ENCODE peak calls at places on chromosomes 6 and 20, in ten cellular contexts. One of them, this sample, is unnamed.

GRCh38 chr20:39789411-39789810 is 827.3 kb downstream of the DHX35 start:
- DNase-seq in fibroblast of mammary gland: peak
- DNase-seq in MM.1S: no peak
- DNase-seq in AG04450: no peak
- DNase-seq in progenitor cell of endocrine pancreas: no peak
- DNase-seq in endothelial cell: no peak
- DNase-seq in ovary: no peak
- DNase-seq in epithelial cell of esophagus: peak
- DNase-seq in CD4-positive, alpha-beta T cell: no peak
- DNase-seq in tibial nerve: no peak
- DNase-seq in this sample: no peak

GRCh38 chr20:38085031-38085430 is 51.5 kb downstream of the RPRD1B start:
- DNase-seq in MM.1S: no peak
- DNase-seq in AG04450: no peak
- DNase-seq in progenitor cell of endocrine pancreas: no peak
- DNase-seq in endothelial cell: no peak
- DNase-seq in CD4-positive, alpha-beta T cell: no peak
- DNase-seq in fibroblast of mammary gland: no peak
- DNase-seq in ovary: no peak
- DNase-seq in tibial nerve: no peak
- DNase-seq in epithelial cell of esophagus: no peak
- DNase-seq in this sample: no peak

GRCh38 chr20:17505664-17506517 is 25.3 kb downstream of the BFSP1 start:
- DNase-seq in CD4-positive, alpha-beta T cell: no peak
- DNase-seq in endothelial cell: no peak
- DNase-seq in ovary: peak
- DNase-seq in fibroblast of mammary gland: peak
- DNase-seq in progenitor cell of endocrine pancreas: no peak
- DNase-seq in tibial nerve: no peak
- DNase-seq in epithelial cell of esophagus: peak
- DNase-seq in AG04450: no peak
- DNase-seq in MM.1S: no peak
- DNase-seq in this sample: no peak

GRCh38 chr20:39935921-39936320 is 753.1 kb downstream of the MAFB start:
- DNase-seq in ovary: no peak
- DNase-seq in AG04450: no peak
- DNase-seq in progenitor cell of endocrine pancreas: no peak
- DNase-seq in epithelial cell of esophagus: peak
- DNase-seq in MM.1S: no peak
- DNase-seq in tibial nerve: no peak
- DNase-seq in fibroblast of mammary gland: peak
- DNase-seq in CD4-positive, alpha-beta T cell: no peak
- DNase-seq in endothelial cell: no peak
- DNase-seq in this sample: no peak

GRCh38 chr6:14468656-14469321 is 351.2 kb downstream of the CD83 start:
- DNase-seq in epithelial cell of esophagus: no peak
- DNase-seq in ovary: no peak
- DNase-seq in MM.1S: no peak
- DNase-seq in tibial nerve: no peak
- DNase-seq in endothelial cell: no peak
- DNase-seq in fibroblast of mammary gland: peak
- DNase-seq in AG04450: no peak
- DNase-seq in progenitor cell of endocrine pancreas: no peak
- DNase-seq in CD4-positive, alpha-beta T cell: no peak
- DNase-seq in this sample: no peak

GRCh38 chr6:162712694-162713093 is 14.9 kb downstream of the PRKN start:
- DNase-seq in tibial nerve: no peak
- DNase-seq in fibroblast of mammary gland: no peak
- DNase-seq in MM.1S: no peak
- DNase-seq in ovary: no peak
- DNase-seq in CD4-positive, alpha-beta T cell: no peak
- DNase-seq in progenitor cell of endocrine pancreas: no peak
- DNase-seq in endothelial cell: no peak
- DNase-seq in epithelial cell of esophagus: no peak
- DNase-seq in AG04450: no peak
- DNase-seq in this sample: no peak

GRCh38 chr20:47228654-47229053 is 127.8 kb downstream of the ZMYND8 start:
- DNase-seq in ovary: no peak
- DNase-seq in endothelial cell: no peak
- DNase-seq in epithelial cell of esophagus: no peak
- DNase-seq in progenitor cell of endocrine pancreas: no peak
- DNase-seq in AG04450: no peak
- DNase-seq in CD4-positive, alpha-beta T cell: no peak
- DNase-seq in fibroblast of mammary gland: no peak
- DNase-seq in tibial nerve: no peak
- DNase-seq in MM.1S: no peak
- DNase-seq in this sample: no peak

GRCh38 chr20:63434599-63435378 is 37.7 kb downstream of the KCNQ2 start:
- DNase-seq in epithelial cell of esophagus: peak
- DNase-seq in fibroblast of mammary gland: peak
- DNase-seq in endothelial cell: peak
- DNase-seq in AG04450: no peak
- DNase-seq in ovary: no peak
- DNase-seq in MM.1S: peak
- DNase-seq in progenitor cell of endocrine pancreas: peak
- DNase-seq in tibial nerve: peak
- DNase-seq in CD4-positive, alpha-beta T cell: peak
- DNase-seq in this sample: peak

GRCh38 chr20:34874094-34874654 is 1.5 kb upstream of the GGT7 start:
- DNase-seq in endothelial cell: peak
- DNase-seq in CD4-positive, alpha-beta T cell: peak
- DNase-seq in ovary: peak
- DNase-seq in fibroblast of mammary gland: peak
- DNase-seq in MM.1S: peak
- DNase-seq in progenitor cell of endocrine pancreas: peak
- DNase-seq in epithelial cell of esophagus: peak
- DNase-seq in AG04450: peak
- DNase-seq in tibial nerve: peak
- DNase-seq in this sample: no peak

GRCh38 chr6:33950891-33951889 is 147.4 kb upstream of the MLN start:
- DNase-seq in AG04450: no peak
- DNase-seq in CD4-positive, alpha-beta T cell: no peak
- DNase-seq in tibial nerve: no peak
- DNase-seq in progenitor cell of endocrine pancreas: no peak
- DNase-seq in endothelial cell: no peak
- DNase-seq in epithelial cell of esophagus: no peak
- DNase-seq in MM.1S: no peak
- DNase-seq in fibroblast of mammary gland: no peak
- DNase-seq in ovary: no peak
- DNase-seq in this sample: no peak

GRCh38 chr6:467111-467510 is 75.6 kb downstream of the IRF4 start:
- DNase-seq in AG04450: no peak
- DNase-seq in fibroblast of mammary gland: no peak
- DNase-seq in CD4-positive, alpha-beta T cell: no peak
- DNase-seq in progenitor cell of endocrine pancreas: no peak
- DNase-seq in endothelial cell: no peak
- DNase-seq in tibial nerve: no peak
- DNase-seq in ovary: no peak
- DNase-seq in epithelial cell of esophagus: no peak
- DNase-seq in MM.1S: no peak
- DNase-seq in this sample: no peak

GRCh38 chr6:157198425-157199279 is 124.7 kb downstream of the TMEM242 start:
- DNase-seq in AG04450: no peak
- DNase-seq in endothelial cell: no peak
- DNase-seq in progenitor cell of endocrine pancreas: no peak
- DNase-seq in ovary: peak
- DNase-seq in tibial nerve: peak
- DNase-seq in CD4-positive, alpha-beta T cell: no peak
- DNase-seq in MM.1S: no peak
- DNase-seq in fibroblast of mammary gland: no peak
- DNase-seq in epithelial cell of esophagus: peak
- DNase-seq in this sample: no peak

GRCh38 chr20:16476032-16476431 is 97.2 kb downstream of the KIF16B start:
- DNase-seq in endothelial cell: no peak
- DNase-seq in fibroblast of mammary gland: peak
- DNase-seq in ovary: no peak
- DNase-seq in epithelial cell of esophagus: peak
- DNase-seq in CD4-positive, alpha-beta T cell: no peak
- DNase-seq in AG04450: no peak
- DNase-seq in progenitor cell of endocrine pancreas: no peak
- DNase-seq in MM.1S: peak
- DNase-seq in tibial nerve: no peak
- DNase-seq in this sample: no peak

GRCh38 chr6:38935051-38935450 is 113.5 kb upstream of the GLP1R start:
- DNase-seq in fibroblast of mammary gland: no peak
- DNase-seq in MM.1S: no peak
- DNase-seq in AG04450: no peak
- DNase-seq in endothelial cell: no peak
- DNase-seq in CD4-positive, alpha-beta T cell: no peak
- DNase-seq in tibial nerve: no peak
- DNase-seq in progenitor cell of endocrine pancreas: no peak
- DNase-seq in epithelial cell of esophagus: no peak
- DNase-seq in ovary: no peak
- DNase-seq in this sample: no peak

GRCh38 chr6:166007349-166008263 is 160.0 kb downstream of the TBXT start:
- DNase-seq in epithelial cell of esophagus: no peak
- DNase-seq in fibroblast of mammary gland: peak
- DNase-seq in tibial nerve: peak
- DNase-seq in CD4-positive, alpha-beta T cell: no peak
- DNase-seq in MM.1S: no peak
- DNase-seq in ovary: peak
- DNase-seq in AG04450: no peak
- DNase-seq in progenitor cell of endocrine pancreas: no peak
- DNase-seq in endothelial cell: no peak
- DNase-seq in this sample: no peak

GRCh38 chr20:33336375-33336774 is 53.4 kb downstream of the BPIFB1 start:
- DNase-seq in endothelial cell: no peak
- DNase-seq in fibroblast of mammary gland: no peak
- DNase-seq in progenitor cell of endocrine pancreas: no peak
- DNase-seq in epithelial cell of esophagus: no peak
- DNase-seq in ovary: no peak
- DNase-seq in tibial nerve: no peak
- DNase-seq in CD4-positive, alpha-beta T cell: no peak
- DNase-seq in AG04450: no peak
- DNase-seq in MM.1S: no peak
- DNase-seq in this sample: no peak

GRCh38 chr20:36435799-36436541 is 105.3 kb upstream of the MYL9 start:
- DNase-seq in epithelial cell of esophagus: peak
- DNase-seq in CD4-positive, alpha-beta T cell: peak
- DNase-seq in endothelial cell: peak
- DNase-seq in ovary: peak
- DNase-seq in AG04450: no peak
- DNase-seq in progenitor cell of endocrine pancreas: peak
- DNase-seq in MM.1S: no peak
- DNase-seq in fibroblast of mammary gland: peak
- DNase-seq in tibial nerve: peak
- DNase-seq in this sample: no peak

GRCh38 chr6:89357390-89357789 is 4.9 kb upstream of the UBE2J1 start:
- DNase-seq in endothelial cell: no peak
- DNase-seq in AG04450: no peak
- DNase-seq in progenitor cell of endocrine pancreas: no peak
- DNase-seq in CD4-positive, alpha-beta T cell: no peak
- DNase-seq in ovary: no peak
- DNase-seq in fibroblast of mammary gland: no peak
- DNase-seq in MM.1S: peak
- DNase-seq in epithelial cell of esophagus: no peak
- DNase-seq in tibial nerve: no peak
- DNase-seq in this sample: no peak

DNA sequence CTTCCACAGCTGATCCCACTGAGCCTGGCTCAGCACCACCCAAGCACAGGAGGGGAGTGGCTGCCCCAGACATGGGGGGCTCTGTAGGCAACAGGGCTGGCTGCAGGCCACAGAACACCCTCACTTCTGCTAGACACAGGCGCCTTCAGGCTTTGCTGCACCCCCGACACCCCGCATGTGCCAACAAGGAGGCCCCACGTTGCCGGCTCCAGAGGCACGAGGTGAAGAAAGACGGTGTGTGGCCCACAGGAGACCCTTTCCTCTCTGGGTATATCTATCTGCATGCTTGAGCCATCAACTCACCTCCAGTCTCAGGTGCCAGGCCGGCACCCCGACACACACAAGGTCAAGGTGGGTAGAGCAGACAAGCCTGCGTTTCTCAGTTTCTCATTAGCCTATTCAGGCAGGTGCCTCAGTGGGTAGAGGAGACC is 158.3 kb downstream of the DLL1 start:
- DNase-seq in epithelial cell of esophagus: no peak
- DNase-seq in tibial nerve: no peak
- DNase-seq in ovary: no peak
- DNase-seq in AG04450: no peak
- DNase-seq in progenitor cell of endocrine pancreas: no peak
- DNase-seq in fibroblast of mammary gland: no peak
- DNase-seq in endothelial cell: no peak
- DNase-seq in MM.1S: no peak
- DNase-seq in CD4-positive, alpha-beta T cell: no peak
- DNase-seq in this sample: no peak
- TF ChIP-seq CTCF in epithelial cell of esophagus: no peak
- TF ChIP-seq CTCF in tibial nerve: no peak
- TF ChIP-seq CTCF in ovary: no peak
- TF ChIP-seq CTCF in AG04450: no peak
- TF ChIP-seq CTCF in progenitor cell of endocrine pancreas: no peak
- TF ChIP-seq CTCF in fibroblast of mammary gland: no peak
- TF ChIP-seq CTCF in endothelial cell: no peak
- TF ChIP-seq CTCF in MM.1S: no peak
- TF ChIP-seq CTCF in CD4-positive, alpha-beta T cell: no peak
- TF ChIP-seq CTCF in this sample: no peak

GRCh38 chr6:19204445-19204844 is 632.7 kb upstream of the ID4 start:
- DNase-seq in ovary: no peak
- DNase-seq in fibroblast of mammary gland: no peak
- DNase-seq in MM.1S: no peak
- DNase-seq in CD4-positive, alpha-beta T cell: no peak
- DNase-seq in AG04450: no peak
- DNase-seq in progenitor cell of endocrine pancreas: no peak
- DNase-seq in epithelial cell of esophagus: peak
- DNase-seq in tibial nerve: no peak
- DNase-seq in endothelial cell: no peak
- DNase-seq in this sample: no peak
- TF ChIP-seq CTCF in ovary: no peak
- TF ChIP-seq CTCF in fibroblast of mammary gland: no peak
- TF ChIP-seq CTCF in MM.1S: no peak
- TF ChIP-seq CTCF in CD4-positive, alpha-beta T cell: no peak
- TF ChIP-seq CTCF in AG04450: no peak
- TF ChIP-seq CTCF in progenitor cell of endocrine pancreas: no peak
- TF ChIP-seq CTCF in epithelial cell of esophagus: peak
- TF ChIP-seq CTCF in tibial nerve: no peak
- TF ChIP-seq CTCF in endothelial cell: no peak
- TF ChIP-seq CTCF in this sample: no peak

GRCh38 chr6:110996661-110997060 is 14.8 kb downstream of the RPF2 start:
- DNase-seq in fibroblast of mammary gland: no peak
- DNase-seq in tibial nerve: no peak
- DNase-seq in epithelial cell of esophagus: no peak
- DNase-seq in CD4-positive, alpha-beta T cell: no peak
- DNase-seq in progenitor cell of endocrine pancreas: no peak
- DNase-seq in MM.1S: no peak
- DNase-seq in endothelial cell: no peak
- DNase-seq in ovary: no peak
- DNase-seq in AG04450: no peak
- DNase-seq in this sample: no peak

GRCh38 chr6:110990835-110991576 is 9.2 kb downstream of the RPF2 start:
- DNase-seq in tibial nerve: no peak
- DNase-seq in epithelial cell of esophagus: no peak
- DNase-seq in ovary: no peak
- DNase-seq in fibroblast of mammary gland: no peak
- DNase-seq in MM.1S: no peak
- DNase-seq in CD4-positive, alpha-beta T cell: no peak
- DNase-seq in progenitor cell of endocrine pancreas: no peak
- DNase-seq in AG04450: no peak
- DNase-seq in endothelial cell: no peak
- DNase-seq in this sample: no peak
- TF ChIP-seq CTCF in tibial nerve: no peak
- TF ChIP-seq CTCF in epithelial cell of esophagus: no peak
- TF ChIP-seq CTCF in ovary: no peak
- TF ChIP-seq CTCF in fibroblast of mammary gland: no peak
- TF ChIP-seq CTCF in MM.1S: no peak
- TF ChIP-seq CTCF in CD4-positive, alpha-beta T cell: no peak
- TF ChIP-seq CTCF in progenitor cell of endocrine pancreas: no peak
- TF ChIP-seq CTCF in AG04450: no peak
- TF ChIP-seq CTCF in endothelial cell: no peak
- TF ChIP-seq CTCF in this sample: peak

GRCh38 chr20:57178582-57179112 is 87.8 kb downstream of the BMP7 start:
- DNase-seq in AG04450: no peak
- DNase-seq in epithelial cell of esophagus: no peak
- DNase-seq in fibroblast of mammary gland: no peak
- DNase-seq in endothelial cell: no peak
- DNase-seq in tibial nerve: no peak
- DNase-seq in progenitor cell of endocrine pancreas: no peak
- DNase-seq in CD4-positive, alpha-beta T cell: no peak
- DNase-seq in MM.1S: no peak
- DNase-seq in ovary: no peak
- DNase-seq in this sample: no peak
- TF ChIP-seq CTCF in AG04450: no peak
- TF ChIP-seq CTCF in epithelial cell of esophagus: no peak
- TF ChIP-seq CTCF in fibroblast of mammary gland: no peak
- TF ChIP-seq CTCF in endothelial cell: no peak
- TF ChIP-seq CTCF in tibial nerve: no peak
- TF ChIP-seq CTCF in progenitor cell of endocrine pancreas: no peak
- TF ChIP-seq CTCF in CD4-positive, alpha-beta T cell: no peak
- TF ChIP-seq CTCF in MM.1S: no peak
- TF ChIP-seq CTCF in ovary: no peak
- TF ChIP-seq CTCF in this sample: no peak

This sample was measured in D721Med.